ENCODE peak calls at places on chromosomes 13 and 19, in four cellular contexts. Z is spleen, L is progenitor cell of endocrine pancreas, A is AG09309. J is an unnamed sample.

GRCh38 chr13:86920960-86921359 is 750.2 kb upstream of the SLITRK5 start:
- DNase-seq in A (no peak), L (no peak), Z (no peak), J (no peak)

GRCh38 chr19:4108767-4109625 is 14.9 kb downstream of the MAP2K2 start:
- DNase-seq in Z (peak; percentile 93), L (no peak), A (no peak), J (no peak)

GRCh38 chr19:49855676-49856573 is 5.0 kb downstream of the PTOV1 start:
- DNase-seq in Z (no peak), A (no peak), L (no peak), J (no peak)

GRCh38 chr13:67880916-67881315 is 650.8 kb upstream of the PCDH9 start:
- DNase-seq in L (no peak), A (no peak), Z (no peak), J (no peak)

GRCh38 chr19:11570039-11570462 is 7.4 kb downstream of the ACP5 start:
- DNase-seq in A (no peak), Z (no peak), L (no peak), J (no peak)

GRCh38 chr19:33953592-33953991 is 156.9 kb downstream of the KCTD15 start:
- DNase-seq in L (no peak), A (no peak), Z (no peak), J (peak; percentile 34)

GRCh38 chr19:17658666-17659065 is 29.5 kb downstream of the UNC13A start:
- DNase-seq in L (no peak), A (peak; percentile 7), Z (no peak), J (no peak)

GRCh38 chr13:99911965-99912566 is 59.5 kb downstream of the ZIC5 start:
- DNase-seq in Z (no peak), L (no peak), A (no peak), J (no peak)

GRCh38 chr13:34864650-34865049 is 77.4 kb upstream of the NBEA start:
- DNase-seq in L (no peak), Z (no peak), A (no peak), J (no peak)

GRCh38 chr19:39818626-39819097 is 15.3 kb downstream of the DYRK1B start:
- DNase-seq in Z (no peak), L (no peak), A (no peak), J (no peak)

GRCh38 chr19:29623726-29624488 is 17.8 kb downstream of the POP4 start:
- DNase-seq in L (no peak), Z (peak; percentile 79), A (no peak), J (no peak)

GRCh38 chr13:66723606-66724005 is 506.5 kb downstream of the PCDH9 start:
- DNase-seq in Z (no peak), L (no peak), A (no peak), J (no peak)

GRCh38 chr13:91249370-91249769 is 98.1 kb upstream of the MIR17HG start:
- DNase-seq in Z (no peak), A (no peak), L (no peak), J (no peak)

GRCh38 chr13:60627071-60627686 is 230.2 kb downstream of the TDRD3 start:
- DNase-seq in L (peak; percentile 30), Z (no peak), A (no peak), J (no peak)

GRCh38 chr19:38399081-38399480 is 3.8 kb upstream of the FAM98C start:
- DNase-seq in L (no peak), Z (no peak), A (no peak), J (no peak)

GRCh38 chr19:35408284-35409171 is 37.7 kb downstream of the GPR42 start:
- DNase-seq in Z (no peak), L (no peak), A (no peak), J (no peak)

GRCh38 chr19:14434543-14435319 is 1.6 kb downstream of the PKN1 start:
- DNase-seq in Z (peak; percentile 86), A (peak; percentile 5), L (no peak), J (peak; percentile 85)

GRCh38 chr19:18205180-18205915 is 1.5 kb upstream of the RAB3A start:
- DNase-seq in Z (peak; percentile 94), L (no peak), A (peak; percentile 39), J (peak; percentile 87)

GRCh38 chr13:96785986-96786385 is 208.3 kb downstream of the OXGR1 start:
- DNase-seq in A (no peak), Z (no peak), L (no peak), J (no peak)

GRCh38 chr19:6458695-6459355 is 767 bp downstream of the SLC25A23 start:
- DNase-seq in A (no peak), Z (no peak), L (no peak), J (no peak)

GRCh38 chr19:1250374-1251232 is 2.2 kb downstream of the MIDN start:
- DNase-seq in L (peak; percentile 67), Z (peak; percentile 93), A (no peak), J (no peak)

GRCh38 chr13:77511552-77511951 is 24.0 kb upstream of the SCEL start:
- DNase-seq in A (no peak), Z (no peak), L (no peak), J (no peak)

DNA sequence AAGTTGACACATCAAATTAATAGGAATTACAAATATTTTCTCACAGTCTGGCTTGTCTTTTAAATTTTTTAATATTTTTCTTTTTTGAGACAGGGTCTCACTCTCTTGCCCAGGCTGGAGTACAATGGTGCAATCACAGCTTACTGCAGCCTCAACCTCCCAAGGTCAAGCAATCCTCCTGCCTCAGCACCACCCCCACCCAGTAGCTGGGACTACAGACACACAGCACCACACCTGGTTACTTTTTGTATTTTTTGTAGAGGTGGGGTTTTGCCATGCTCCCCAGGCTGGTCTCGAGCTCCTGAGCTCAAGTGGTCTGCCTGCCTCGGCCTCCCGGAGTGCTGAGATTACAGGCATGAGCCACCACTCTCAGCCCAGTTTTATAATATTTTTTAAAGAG is 72.0 kb downstream of the SPATA13 start:
- DNase-seq in A (no peak), L (no peak), Z (no peak), J (no peak)
- TF ChIP-seq CTCF in A (no peak), L (no peak), Z (no peak), J (no peak)

GRCh38 chr13:93249259-93249917 is 22.8 kb downstream of the GPC6 start:
- DNase-seq in Z (no peak), L (no peak), A (peak; percentile 77), J (no peak)

GRCh38 chr13:93246069-93246468 is 19.5 kb downstream of the GPC6 start:
- DNase-seq in A (no peak), L (no peak), Z (no peak), J (no peak)

GRCh38 chr13:93244918-93245280 is 18.3 kb downstream of the GPC6 start:
- DNase-seq in L (no peak), Z (no peak), A (no peak), J (no peak)

GRCh38 chr13:93249918-93250306 is 23.3 kb downstream of the GPC6 start:
- DNase-seq in Z (no peak), L (no peak), A (no peak), J (no peak)

GRCh38 chr13:93248627-93249047 is 22.0 kb downstream of the GPC6 start:
- DNase-seq in A (no peak), Z (no peak), L (peak; percentile 47), J (no peak)
- TF ChIP-seq CTCF in A (peak; percentile 6), Z (no peak), L (peak; percentile 71), J (no peak)

DNA sequence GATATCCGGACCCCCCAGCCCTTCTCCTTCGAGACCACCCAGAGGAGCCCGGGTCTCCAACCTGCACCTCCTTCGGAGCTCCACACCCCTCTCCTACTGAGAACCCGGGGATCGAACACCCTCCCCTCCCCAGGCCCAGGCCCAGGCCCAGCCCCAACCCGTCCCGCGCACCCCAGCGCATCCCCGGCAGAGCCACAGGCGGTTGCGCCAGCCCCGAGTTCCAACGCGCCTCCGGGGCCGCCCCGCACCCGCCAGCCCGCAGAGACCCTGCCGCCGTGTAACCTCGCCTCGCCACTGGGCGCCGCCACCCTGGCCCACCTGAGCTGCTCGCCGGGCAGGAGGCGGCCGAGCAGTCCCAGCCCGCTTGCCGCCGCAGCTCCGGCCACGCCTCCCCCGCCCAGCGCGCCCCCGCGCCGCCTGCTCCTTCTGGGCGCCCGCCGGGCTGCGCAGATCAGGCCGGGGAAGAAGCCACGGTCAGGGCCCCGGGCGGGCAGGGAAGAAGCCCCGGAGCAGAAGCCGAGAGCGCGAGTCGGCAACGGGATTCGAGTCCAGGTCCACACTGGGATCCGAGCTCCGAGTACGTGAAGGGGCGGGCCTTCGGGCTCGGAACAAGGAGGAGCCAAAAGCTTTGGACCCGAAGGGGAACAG is at the start of gene MBOAT7:
- DNase-seq in A (no peak), L (peak; percentile 88), Z (no peak), J (no peak)
- TF ChIP-seq CTCF in A (no peak), L (peak; percentile 61), Z (no peak), J (no peak)

GRCh38 chr13:72221276-72221962 is 354.4 kb upstream of the DACH1 start:
- DNase-seq in A (no peak), L (no peak), Z (peak; percentile 77), J (no peak)
- TF ChIP-seq CTCF in A (no peak), L (peak; percentile 72), Z (no peak), J (no peak)

DNA sequence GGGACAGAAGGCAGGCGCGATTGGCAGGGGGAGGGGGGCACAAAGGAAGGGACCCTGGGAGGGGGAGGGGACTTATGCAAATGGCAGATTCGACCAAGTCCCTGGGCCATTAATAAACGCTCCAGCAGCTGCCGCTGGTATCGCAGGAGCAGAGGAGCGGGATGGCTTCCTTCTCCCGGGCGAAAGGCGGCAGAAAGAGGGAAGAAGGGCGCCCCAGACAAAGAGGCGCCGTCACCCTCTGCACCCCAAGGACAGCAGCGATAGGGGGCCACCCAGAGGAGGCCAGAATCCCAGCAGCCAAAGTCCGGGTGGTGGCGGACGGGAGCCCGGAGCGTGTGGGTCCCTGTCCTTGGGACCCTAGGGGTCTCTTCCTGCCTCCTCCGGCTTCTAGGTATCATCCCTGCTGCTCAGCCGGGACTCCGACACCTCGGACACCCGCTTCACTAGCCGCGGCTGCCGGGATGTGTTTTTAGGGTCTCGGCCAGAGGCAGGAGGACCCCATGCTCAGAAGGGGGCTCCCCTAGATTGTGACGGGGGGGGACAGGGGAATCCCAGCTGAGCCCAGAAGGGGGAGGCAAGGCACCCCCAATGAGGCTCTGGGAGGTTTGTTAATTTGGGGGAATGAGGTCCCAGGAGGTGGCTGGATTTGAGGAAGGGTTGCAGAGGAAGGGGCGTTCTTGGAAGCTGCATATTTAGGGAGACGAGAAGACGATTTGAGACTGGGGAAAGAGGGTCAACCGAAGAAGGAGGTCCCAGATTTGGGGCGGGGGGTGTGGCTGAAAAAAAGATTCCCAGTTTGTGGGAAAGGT is 1.7 kb downstream of the PTPRS start:
- DNase-seq in L (no peak), Z (no peak), A (no peak), J (no peak)
- TF ChIP-seq CTCF in L (no peak), Z (no peak), A (no peak), J (no peak)

DNA sequence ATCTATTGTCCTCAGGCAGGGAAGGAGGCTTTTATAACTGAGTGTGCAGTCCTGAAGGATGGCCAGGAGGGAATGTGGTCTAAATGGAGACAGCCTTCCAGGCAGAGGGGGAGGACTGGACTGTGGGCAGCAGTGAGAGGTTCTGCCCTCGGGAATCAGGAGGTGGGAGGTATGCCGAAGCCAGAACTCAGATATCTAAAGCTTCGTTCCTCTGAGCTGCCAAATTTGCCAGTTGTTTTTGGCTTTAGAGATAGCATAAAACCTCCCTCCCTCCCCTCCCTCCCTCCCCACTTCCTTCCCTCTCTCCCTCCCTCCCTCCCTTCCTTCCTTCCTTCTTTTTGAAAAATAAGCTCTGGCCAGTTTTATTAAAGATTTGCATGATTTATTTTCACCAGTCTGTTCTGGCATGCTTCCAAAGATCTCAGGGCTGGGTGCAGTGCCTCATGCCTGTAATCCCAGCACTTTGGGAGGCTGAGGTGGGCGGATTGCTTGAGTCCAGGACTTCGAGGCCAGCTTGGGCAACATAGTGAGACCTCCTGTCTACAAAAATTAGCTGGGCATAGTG is 2.4 kb downstream of the MEDAG start:
- DNase-seq in A (no peak), Z (no peak), L (no peak), J (no peak)
- TF ChIP-seq CTCF in A (no peak), Z (no peak), L (no peak), J (no peak)